ENCODE peak calls at places on chromosome 16, in eight cellular contexts. T is CD4-positive, alpha-beta T cell; W is tibial nerve; J is body of pancreas; E is activated B cell treated with CpG ODN at 0.5 μM for 24 hours; C is WTC11; F is GM20000; A is OCI-LY7. U is an unnamed sample.

GRCh38 chr16:29913514-29913913 is 12.5 kb downstream of the KCTD13 start:
- DNase-seq in T (no peak), W (no peak), J (no peak), E (no peak), C (no peak), F (no peak), A (no peak), U (no peak)

GRCh38 chr16:27400751-27401620 is 988 bp upstream of the IL21R start:
- DNase-seq in T (no peak), W (no peak), J (no peak), E (no peak), C (no peak), F (no peak), A (no peak), U (no peak)

GRCh38 chr16:82082543-82083244 is 47.6 kb downstream of the HSD17B2 start:
- DNase-seq in T (no peak), W (no peak), J (no peak), E (no peak), C (no peak), F (peak; percentile 31), A (no peak), U (peak; percentile 45)

GRCh38 chr16:16067127-16067526 is 117.7 kb downstream of the ABCC1 start:
- DNase-seq in T (no peak), W (no peak), J (peak; percentile 30), E (no peak), C (no peak), F (no peak), A (no peak), U (no peak)

GRCh38 chr16:79845006-79845733 is 244.6 kb upstream of the MAF start:
- DNase-seq in T (no peak), W (no peak), J (no peak), E (no peak), C (no peak), F (peak; percentile 29), A (peak; percentile 62), U (no peak)

GRCh38 chr16:69273009-69273408 is 38.1 kb upstream of the VPS4A start:
- DNase-seq in T (no peak), W (no peak), J (no peak), E (no peak), C (no peak), F (no peak), A (no peak), U (no peak)

GRCh38 chr16:8257561-8257960 is 332.8 kb downstream of the TMEM114 start:
- DNase-seq in T (no peak), W (no peak), J (no peak), E (no peak), C (no peak), F (no peak), A (no peak), U (no peak)

GRCh38 chr16:4477966-4478365 is 1.8 kb downstream of the HMOX2 start:
- DNase-seq in T (no peak), W (no peak), J (no peak), E (no peak), C (no peak), F (no peak), A (peak; percentile 33), U (peak; percentile 37)

GRCh38 chr16:48409839-48410610 is 24.8 kb upstream of the SIAH1 start:
- DNase-seq in T (no peak), W (no peak), J (no peak), E (no peak), C (no peak), F (no peak), A (no peak), U (no peak)

GRCh38 chr16:65312795-65313194 is 190.9 kb upstream of the CDH11 start:
- DNase-seq in T (no peak), W (no peak), J (no peak), E (no peak), C (no peak), F (no peak), A (no peak), U (no peak)

GRCh38 chr16:68144008-68144407 is 58.8 kb downstream of the NFATC3 start:
- DNase-seq in T (no peak), W (no peak), J (no peak), E (no peak), C (no peak), F (no peak), A (no peak), U (no peak)

GRCh38 chr16:55662641-55663040 is 6.9 kb downstream of the SLC6A2 start:
- DNase-seq in T (no peak), W (no peak), J (no peak), E (no peak), C (no peak), F (no peak), A (no peak), U (no peak)

GRCh38 chr16:23801387-23801786 is 34.4 kb upstream of the PRKCB start:
- DNase-seq in T (peak; percentile 75), W (peak; percentile 33), J (peak; percentile 82), E (peak; percentile 65), C (peak; percentile 82), F (peak; percentile 65), A (peak; percentile 77), U (peak; percentile 88)

GRCh38 chr16:88510091-88510719 is 57.1 kb downstream of the ZFPM1 start:
- DNase-seq in T (no peak), W (no peak), J (no peak), E (no peak), C (no peak), F (no peak), A (no peak), U (no peak)

GRCh38 chr16:83925957-83926725 is 26.9 kb upstream of the OSGIN1 start:
- DNase-seq in T (no peak), W (no peak), J (no peak), E (no peak), C (no peak), F (no peak), A (no peak), U (no peak)

GRCh38 chr16:48395375-48395774 is 10.2 kb upstream of the SIAH1 start:
- DNase-seq in T (no peak), W (no peak), J (no peak), E (no peak), C (no peak), F (no peak), A (no peak), U (no peak)

GRCh38 chr16:89266521-89267134 is 49.1 kb downstream of the ZNF778 start:
- DNase-seq in T (no peak), W (no peak), J (no peak), E (no peak), C (no peak), F (no peak), A (no peak), U (no peak)

GRCh38 chr16:12600536-12601256 is 203.0 kb downstream of the CPPED1 start:
- DNase-seq in T (no peak), W (no peak), J (no peak), E (no peak), C (no peak), F (no peak), A (no peak), U (no peak)

GRCh38 chr16:27951752-27952151 is 111.8 kb downstream of the GSG1L start:
- DNase-seq in T (no peak), W (no peak), J (no peak), E (no peak), C (no peak), F (no peak), A (no peak), U (no peak)

GRCh38 chr16:15450624-15451023 is 16.2 kb downstream of the BMERB1 start:
- DNase-seq in T (no peak), W (no peak), J (no peak), E (no peak), C (no peak), F (no peak), A (no peak), U (no peak)

GRCh38 chr16:78240459-78241222 is 141.2 kb downstream of the WWOX start:
- DNase-seq in T (no peak), W (no peak), J (peak; percentile 46), E (no peak), C (no peak), F (no peak), A (no peak), U (no peak)

GRCh38 chr16:85570735-85571562 is 42.2 kb upstream of the GSE1 start:
- DNase-seq in T (peak; percentile 12), W (no peak), J (no peak), E (peak; percentile 43), C (no peak), F (peak; percentile 86), A (peak; percentile 41), U (peak; percentile 80)

GRCh38 chr16:29745126-29745852 is 501 bp downstream of the C16orf54 start:
- DNase-seq in T (peak; percentile 56), W (no peak), J (no peak), E (peak; percentile 47), C (no peak), F (peak; percentile 82), A (no peak), U (peak; percentile 79)

GRCh38 chr16:57592591-57593003 is 35.8 kb upstream of the ADGRG1 start:
- DNase-seq in T (peak; percentile 67), W (no peak), J (no peak), E (no peak), C (no peak), F (no peak), A (no peak), U (peak; percentile 90)
- TF ChIP-seq CTCF in T (no peak), W (no peak), J (no peak), E (no peak), C (no peak), F (no peak), A (no peak), U (no peak)

GRCh38 chr16:76488065-76488417 is 210.8 kb downstream of the CNTNAP4 start:
- DNase-seq in T (no peak), W (no peak), J (no peak), E (no peak), C (no peak), F (no peak), A (no peak), U (no peak)
- TF ChIP-seq CTCF in T (no peak), W (no peak), J (no peak), E (no peak), C (no peak), F (no peak), A (no peak), U (no peak)

GRCh38 chr16:11218324-11218962 is 37.6 kb downstream of the SOCS1 start:
- DNase-seq in T (no peak), W (no peak), J (no peak), E (no peak), C (no peak), F (no peak), A (no peak), U (no peak)
- TF ChIP-seq CTCF in T (peak; percentile 44), W (no peak), J (no peak), E (no peak), C (peak; percentile 70), F (peak; percentile 7), A (peak; percentile 86), U (peak; percentile 98)

GRCh38 chr16:57889111-57889510 is 81.8 kb downstream of the CNGB1 start:
- DNase-seq in T (no peak), W (no peak), J (no peak), E (no peak), C (no peak), F (no peak), A (no peak), U (no peak)
- TF ChIP-seq CTCF in T (no peak), W (no peak), J (no peak), E (no peak), C (no peak), F (no peak), A (no peak), U (no peak)

U was measured in activated CD8-positive, alpha-beta T cell treated with anti-CD3 and anti-CD28 coated beads for 36 hours.